ENCODE peak calls at places on chromosomes 4 and X, in five cellular contexts. V is keratinocyte, Q is psoas muscle, B is cardiac muscle cell, P is IMR-90. N is an unnamed sample.

GRCh38 chr4:147017081-147017480 is 71.4 kb upstream of the TTC29 start:
- DNase-seq in V (no peak), Q (no peak), B (peak; percentile 24), P (peak; percentile 1), N (no peak)

GRCh38 chr4:2835978-2836377 is 7.7 kb upstream of the ADD1 start:
- DNase-seq in P (no peak), Q (no peak), B (no peak), V (no peak), N (peak; percentile 25)

GRCh38 chr4:151806511-151806927 is 45.7 kb upstream of the GATB start:
- DNase-seq in B (peak; percentile 54), Q (no peak), V (no peak), P (peak; percentile 89), N (no peak)

GRCh38 chr4:100983426-100983825 is 363.9 kb downstream of the PPP3CA start:
- DNase-seq in V (no peak), Q (no peak), P (no peak), B (no peak), N (no peak)

GRCh38 chr4:182869697-182870096 is 47.5 kb downstream of the DCTD start:
- DNase-seq in Q (no peak), P (no peak), B (no peak), V (no peak), N (no peak)

GRCh38 chr4:99028187-99028586 is 32.7 kb downstream of the METAP1 start:
- DNase-seq in B (no peak), P (peak; percentile 11), V (no peak), Q (no peak), N (no peak)

GRCh38 chrX:14801136-14801535 is 71.7 kb downstream of the FANCB start:
- DNase-seq in P (peak; percentile 19), Q (no peak), V (peak; percentile 65), B (no peak), N (no peak)

GRCh38 chr4:25862411-25863346 is at the start of gene SEL1L3:
- DNase-seq in B (peak; percentile 38), Q (peak; percentile 33), V (no peak), P (no peak), N (peak; percentile 67)

GRCh38 chr4:28386776-28387175 is 1526.1 kb downstream of the STIM2 start:
- DNase-seq in P (no peak), B (no peak), V (no peak), Q (no peak), N (no peak)

GRCh38 chr4:99815597-99816011 is 1.0 kb upstream of the DAPP1 start:
- DNase-seq in P (peak; percentile 20), Q (no peak), B (peak; percentile 10), V (peak; percentile 99), N (peak; percentile 87)

GRCh38 chr4:60216752-60217151 is 983.4 kb upstream of the ADGRL3 start:
- DNase-seq in P (peak; percentile 5), B (peak; percentile 76), Q (no peak), V (no peak), N (no peak)

GRCh38 chrX:132004728-132005127 is 18.4 kb upstream of the STK26 start:
- DNase-seq in P (no peak), B (peak; percentile 1), Q (no peak), V (peak; percentile 36), N (no peak)

GRCh38 chr4:40763228-40763716 is 13.5 kb downstream of the NSUN7 start:
- DNase-seq in Q (no peak), P (peak; percentile 51), B (peak; percentile 75), V (no peak), N (no peak)

GRCh38 chrX:119685225-119686066 is 7.5 kb downstream of the SEPTIN6 start:
- DNase-seq in P (no peak), Q (no peak), V (no peak), B (no peak), N (peak; percentile 38)

GRCh38 chr4:53019485-53020382 is 157.6 kb downstream of the RASL11B start:
- DNase-seq in V (no peak), P (peak; percentile 71), B (peak; percentile 79), Q (no peak), N (no peak)

GRCh38 chr4:136737066-136737465 is 795.2 kb downstream of the PCDH18 start:
- DNase-seq in V (no peak), Q (no peak), B (no peak), P (peak; percentile 36), N (no peak)

GRCh38 chr4:56197387-56197786 is 189.9 kb downstream of the AASDH start:
- DNase-seq in B (peak; percentile 59), V (no peak), P (no peak), Q (no peak), N (peak; percentile 45)

GRCh38 chr4:88758264-88758663 is 60.6 kb upstream of the NAP1L5 start:
- DNase-seq in V (no peak), B (no peak), Q (no peak), P (peak; percentile 23), N (no peak)

GRCh38 chrX:111728096-111728495 is 47.1 kb downstream of the ALG13 start:
- DNase-seq in V (no peak), Q (no peak), B (no peak), P (peak; percentile 26), N (no peak)

GRCh38 chrX:154300815-154301214 is 5.2 kb downstream of the TKTL1 start:
- DNase-seq in P (no peak), Q (no peak), V (no peak), B (no peak), N (no peak)

GRCh38 chrX:106300239-106300638 is 132.1 kb downstream of the PWWP3B start:
- DNase-seq in B (no peak), Q (no peak), V (peak; percentile 85), P (no peak), N (no peak)

GRCh38 chr4:163165217-163166017 is 1.3 kb downstream of the NAF1 start:
- DNase-seq in B (no peak), P (peak; percentile 34), V (no peak), Q (no peak), N (no peak)

GRCh38 chr4:122309988-122310626 is 68.7 kb upstream of the ADAD1 start:
- DNase-seq in V (no peak), B (peak; percentile 22), P (peak; percentile 18), Q (no peak), N (no peak)

GRCh38 chr4:88803600-88804096 is 106.0 kb upstream of the NAP1L5 start:
- DNase-seq in P (peak; percentile 96), Q (no peak), V (no peak), B (peak; percentile 93), N (peak; percentile 73)

GRCh38 chr4:101418055-101418454 is 70.7 kb upstream of the PPP3CA start:
- DNase-seq in Q (no peak), P (no peak), V (no peak), B (peak; percentile 38), N (no peak)

GRCh38 chrX:44035576-44035975 is 62.4 kb upstream of the NDP start:
- DNase-seq in B (peak; percentile 20), V (no peak), P (no peak), Q (no peak), N (no peak)

GRCh38 chrX:115388879-115389278 is 99.4 kb downstream of the LUZP4 start:
- DNase-seq in Q (no peak), B (peak; percentile 82), V (no peak), P (peak; percentile 35), N (no peak)

GRCh38 chrX:103678199-103678993 is 8.1 kb downstream of the MORF4L2 start:
- DNase-seq in B (peak; percentile 67), Q (no peak), V (no peak), P (peak; percentile 78), N (no peak)

GRCh38 chr4:114036426-114036825 is 57.0 kb upstream of the ARSJ start:
- DNase-seq in V (no peak), B (no peak), P (no peak), Q (no peak), N (peak; percentile 28)

GRCh38 chr4:168569066-168569908 is 72.4 kb downstream of the PALLD start:
- DNase-seq in V (no peak), P (no peak), Q (no peak), B (peak; percentile 50), N (no peak)

GRCh38 chrX:72128881-72129280 is 2.8 kb downstream of the RTL5 start:
- DNase-seq in V (no peak), P (no peak), Q (no peak), B (peak; percentile 28), N (no peak)
- TF ChIP-seq CTCF in V (peak; percentile 52), P (peak; percentile 31), Q (peak; percentile 15), B (peak; percentile 38), N (no peak)

GRCh38 chr4:154064244-154064643 is 275.4 kb upstream of the SFRP2 start:
- DNase-seq in Q (no peak), V (no peak), P (no peak), B (no peak), N (no peak)
- TF ChIP-seq CTCF in Q (no peak), V (no peak), P (no peak), B (no peak), N (no peak)

GRCh38 chrX:38575888-38576287 is 14.5 kb downstream of the TSPAN7 start:
- DNase-seq in Q (no peak), P (no peak), B (no peak), V (no peak), N (no peak)

GRCh38 chrX:38570396-38570795 is 9.1 kb downstream of the TSPAN7 start:
- DNase-seq in V (no peak), P (no peak), B (no peak), Q (no peak), N (no peak)

GRCh38 chrX:38574858-38575257 is 13.5 kb downstream of the TSPAN7 start:
- DNase-seq in B (no peak), P (no peak), Q (no peak), V (no peak), N (no peak)

GRCh38 chrX:38571058-38571457 is 9.7 kb downstream of the TSPAN7 start:
- DNase-seq in B (no peak), Q (no peak), V (peak; percentile 5), P (no peak), N (no peak)
- TF ChIP-seq CTCF in B (no peak), Q (no peak), V (no peak), P (no peak), N (no peak)

GRCh38 chr4:119082661-119083060 is 53.0 kb upstream of the MYOZ2 start:
- DNase-seq in B (no peak), Q (no peak), V (no peak), P (no peak), N (no peak)

GRCh38 chr4:119081943-119082342 is 53.7 kb upstream of the MYOZ2 start:
- DNase-seq in B (no peak), P (no peak), Q (no peak), V (no peak), N (no peak)

GRCh38 chr4:119087656-119088055 is 48.0 kb upstream of the MYOZ2 start:
- DNase-seq in Q (no peak), B (no peak), P (no peak), V (no peak), N (no peak)

GRCh38 chr4:119084503-119084902 is 51.1 kb upstream of the MYOZ2 start:
- DNase-seq in B (no peak), Q (no peak), P (no peak), V (no peak), N (no peak)

DNA sequence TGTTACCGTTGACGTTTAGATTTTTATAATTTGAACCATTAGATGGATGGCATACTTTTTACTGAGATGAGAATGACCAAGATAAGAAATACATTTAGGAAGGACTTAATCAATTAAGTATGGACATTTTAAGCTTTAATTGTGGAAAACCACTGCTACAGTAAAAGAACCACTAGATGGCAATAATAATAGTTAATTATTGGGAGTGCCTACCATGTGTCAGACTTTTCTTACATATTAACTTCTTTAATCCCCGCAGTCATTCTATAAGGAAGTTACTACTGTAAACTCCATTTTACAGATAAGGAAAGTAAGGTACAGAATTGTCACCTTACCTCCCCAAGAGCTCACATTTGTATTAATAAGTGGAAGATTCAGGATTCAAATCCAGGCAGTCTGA is 48.5 kb upstream of the MYOZ2 start:
- DNase-seq in P (no peak), Q (no peak), V (no peak), B (peak; percentile 34), N (no peak)
- TF ChIP-seq CTCF in P (peak; percentile 25), Q (peak; percentile 30), V (peak; percentile 13), B (peak; percentile 35), N (no peak)

N was measured in mucosa of descending colon.